ENCODE peak calls at places on chromosomes 4 and X, in four cellular contexts. One of them, this sample, is unnamed.

GRCh38 chr4:10097906-10098769 is 18.5 kb downstream of the WDR1 start:
- DNase-seq in T-helper 1 cell: no peak
- DNase-seq in NCI-H1105: no peak
- DNase-seq in stimulated activated CD8-positive, alpha-beta memory T cell treated with anti-CD3 and anti-CD28 coated beads, Interleukin-7, amount 100 ng/mL, for 1 hour: no peak
- DNase-seq in this sample: no peak

GRCh38 chr4:111506706-111507105 is 638.5 kb upstream of the FAM241A start:
- DNase-seq in T-helper 1 cell: no peak
- DNase-seq in NCI-H1105: no peak
- DNase-seq in stimulated activated CD8-positive, alpha-beta memory T cell treated with anti-CD3 and anti-CD28 coated beads, Interleukin-7, amount 100 ng/mL, for 1 hour: no peak
- DNase-seq in this sample: no peak

GRCh38 chr4:24476209-24476781 is 108.1 kb downstream of the DHX15 start:
- DNase-seq in T-helper 1 cell: no peak
- DNase-seq in NCI-H1105: no peak
- DNase-seq in stimulated activated CD8-positive, alpha-beta memory T cell treated with anti-CD3 and anti-CD28 coated beads, Interleukin-7, amount 100 ng/mL, for 1 hour: no peak
- DNase-seq in this sample: no peak

GRCh38 chr4:5051210-5051691 is at the start of gene STK32B:
- DNase-seq in T-helper 1 cell: no peak
- DNase-seq in NCI-H1105: no peak
- DNase-seq in stimulated activated CD8-positive, alpha-beta memory T cell treated with anti-CD3 and anti-CD28 coated beads, Interleukin-7, amount 100 ng/mL, for 1 hour: no peak
- DNase-seq in this sample: no peak

GRCh38 chr4:3849140-3849539 is 83.0 kb downstream of the ADRA2C start:
- DNase-seq in T-helper 1 cell: no peak
- DNase-seq in NCI-H1105: no peak
- DNase-seq in stimulated activated CD8-positive, alpha-beta memory T cell treated with anti-CD3 and anti-CD28 coated beads, Interleukin-7, amount 100 ng/mL, for 1 hour: no peak
- DNase-seq in this sample: no peak

GRCh38 chr4:112031712-112032328 is 113.4 kb upstream of the FAM241A start:
- DNase-seq in T-helper 1 cell: no peak
- DNase-seq in NCI-H1105: peak
- DNase-seq in stimulated activated CD8-positive, alpha-beta memory T cell treated with anti-CD3 and anti-CD28 coated beads, Interleukin-7, amount 100 ng/mL, for 1 hour: no peak
- DNase-seq in this sample: no peak

GRCh38 chr4:48602763-48603162 is 112.7 kb downstream of the ZAR1 start:
- DNase-seq in T-helper 1 cell: no peak
- DNase-seq in NCI-H1105: no peak
- DNase-seq in stimulated activated CD8-positive, alpha-beta memory T cell treated with anti-CD3 and anti-CD28 coated beads, Interleukin-7, amount 100 ng/mL, for 1 hour: no peak
- DNase-seq in this sample: no peak

GRCh38 chrX:154595559-154595958 is 10.6 kb downstream of the CTAG1A start:
- DNase-seq in T-helper 1 cell: no peak
- DNase-seq in NCI-H1105: no peak
- DNase-seq in stimulated activated CD8-positive, alpha-beta memory T cell treated with anti-CD3 and anti-CD28 coated beads, Interleukin-7, amount 100 ng/mL, for 1 hour: no peak
- DNase-seq in this sample: no peak

GRCh38 chr4:108171541-108172230 is 3.0 kb upstream of the LEF1 start:
- DNase-seq in T-helper 1 cell: peak
- DNase-seq in NCI-H1105: no peak
- DNase-seq in stimulated activated CD8-positive, alpha-beta memory T cell treated with anti-CD3 and anti-CD28 coated beads, Interleukin-7, amount 100 ng/mL, for 1 hour: no peak
- DNase-seq in this sample: peak

GRCh38 chr4:6183740-6184139 is 16.6 kb downstream of the JAKMIP1 start:
- DNase-seq in T-helper 1 cell: no peak
- DNase-seq in NCI-H1105: no peak
- DNase-seq in stimulated activated CD8-positive, alpha-beta memory T cell treated with anti-CD3 and anti-CD28 coated beads, Interleukin-7, amount 100 ng/mL, for 1 hour: no peak
- DNase-seq in this sample: no peak

GRCh38 chr4:25424539-25425228 is 47.6 kb downstream of the ANAPC4 start:
- DNase-seq in T-helper 1 cell: no peak
- DNase-seq in NCI-H1105: no peak
- DNase-seq in stimulated activated CD8-positive, alpha-beta memory T cell treated with anti-CD3 and anti-CD28 coated beads, Interleukin-7, amount 100 ng/mL, for 1 hour: no peak
- DNase-seq in this sample: no peak

GRCh38 chr4:78806943-78807458 is 30.9 kb downstream of the BMP2K start:
- DNase-seq in T-helper 1 cell: no peak
- DNase-seq in NCI-H1105: no peak
- DNase-seq in stimulated activated CD8-positive, alpha-beta memory T cell treated with anti-CD3 and anti-CD28 coated beads, Interleukin-7, amount 100 ng/mL, for 1 hour: no peak
- DNase-seq in this sample: no peak

GRCh38 chr4:112150920-112151319 is 5.7 kb downstream of the FAM241A start:
- DNase-seq in T-helper 1 cell: no peak
- DNase-seq in NCI-H1105: no peak
- DNase-seq in stimulated activated CD8-positive, alpha-beta memory T cell treated with anti-CD3 and anti-CD28 coated beads, Interleukin-7, amount 100 ng/mL, for 1 hour: no peak
- DNase-seq in this sample: no peak

GRCh38 chrX:133402042-133402453 is 13.2 kb downstream of the GPC4 start:
- DNase-seq in T-helper 1 cell: no peak
- DNase-seq in NCI-H1105: no peak
- DNase-seq in stimulated activated CD8-positive, alpha-beta memory T cell treated with anti-CD3 and anti-CD28 coated beads, Interleukin-7, amount 100 ng/mL, for 1 hour: no peak
- DNase-seq in this sample: no peak

GRCh38 chr4:24382381-24382780 is 202.0 kb downstream of the DHX15 start:
- DNase-seq in T-helper 1 cell: no peak
- DNase-seq in NCI-H1105: no peak
- DNase-seq in stimulated activated CD8-positive, alpha-beta memory T cell treated with anti-CD3 and anti-CD28 coated beads, Interleukin-7, amount 100 ng/mL, for 1 hour: no peak
- DNase-seq in this sample: no peak

GRCh38 chr4:151166662-151167061 is 67.2 kb downstream of the RPS3A start:
- DNase-seq in T-helper 1 cell: no peak
- DNase-seq in NCI-H1105: no peak
- DNase-seq in stimulated activated CD8-positive, alpha-beta memory T cell treated with anti-CD3 and anti-CD28 coated beads, Interleukin-7, amount 100 ng/mL, for 1 hour: no peak
- DNase-seq in this sample: no peak

GRCh38 chr4:112888617-112889016 is 160.8 kb upstream of the ANK2 start:
- DNase-seq in T-helper 1 cell: no peak
- DNase-seq in NCI-H1105: no peak
- DNase-seq in stimulated activated CD8-positive, alpha-beta memory T cell treated with anti-CD3 and anti-CD28 coated beads, Interleukin-7, amount 100 ng/mL, for 1 hour: no peak
- DNase-seq in this sample: no peak

GRCh38 chr4:22496165-22496813 is 19.6 kb downstream of the ADGRA3 start:
- DNase-seq in T-helper 1 cell: no peak
- DNase-seq in NCI-H1105: no peak
- DNase-seq in stimulated activated CD8-positive, alpha-beta memory T cell treated with anti-CD3 and anti-CD28 coated beads, Interleukin-7, amount 100 ng/mL, for 1 hour: no peak
- DNase-seq in this sample: no peak

GRCh38 chrX:30906726-30907125 is 17.7 kb upstream of the TAB3 start:
- DNase-seq in T-helper 1 cell: no peak
- DNase-seq in NCI-H1105: no peak
- DNase-seq in stimulated activated CD8-positive, alpha-beta memory T cell treated with anti-CD3 and anti-CD28 coated beads, Interleukin-7, amount 100 ng/mL, for 1 hour: no peak
- DNase-seq in this sample: no peak

GRCh38 chr4:145639281-145639680 is 20.1 kb downstream of the MMAA start:
- DNase-seq in T-helper 1 cell: no peak
- DNase-seq in NCI-H1105: no peak
- DNase-seq in stimulated activated CD8-positive, alpha-beta memory T cell treated with anti-CD3 and anti-CD28 coated beads, Interleukin-7, amount 100 ng/mL, for 1 hour: no peak
- DNase-seq in this sample: no peak

GRCh38 chrX:8144925-8145324 is 26.1 kb downstream of the VCX2 start:
- DNase-seq in T-helper 1 cell: no peak
- DNase-seq in NCI-H1105: no peak
- DNase-seq in stimulated activated CD8-positive, alpha-beta memory T cell treated with anti-CD3 and anti-CD28 coated beads, Interleukin-7, amount 100 ng/mL, for 1 hour: no peak
- DNase-seq in this sample: no peak

GRCh38 chr4:185470503-185471195 is 884 bp downstream of the CCDC110 start:
- DNase-seq in T-helper 1 cell: peak
- DNase-seq in NCI-H1105: peak
- DNase-seq in stimulated activated CD8-positive, alpha-beta memory T cell treated with anti-CD3 and anti-CD28 coated beads, Interleukin-7, amount 100 ng/mL, for 1 hour: no peak
- DNase-seq in this sample: peak

GRCh38 chr4:78057135-78057599 is at the start of gene FRAS1:
- DNase-seq in T-helper 1 cell: no peak
- DNase-seq in NCI-H1105: peak
- DNase-seq in stimulated activated CD8-positive, alpha-beta memory T cell treated with anti-CD3 and anti-CD28 coated beads, Interleukin-7, amount 100 ng/mL, for 1 hour: no peak
- DNase-seq in this sample: peak

GRCh38 chr4:150280081-150280950 is 202.1 kb downstream of the DCLK2 start:
- DNase-seq in T-helper 1 cell: no peak
- DNase-seq in NCI-H1105: no peak
- DNase-seq in stimulated activated CD8-positive, alpha-beta memory T cell treated with anti-CD3 and anti-CD28 coated beads, Interleukin-7, amount 100 ng/mL, for 1 hour: no peak
- DNase-seq in this sample: no peak

GRCh38 chr4:40990202-40990898 is 224.0 kb downstream of the APBB2 start:
- DNase-seq in T-helper 1 cell: no peak
- DNase-seq in NCI-H1105: no peak
- DNase-seq in stimulated activated CD8-positive, alpha-beta memory T cell treated with anti-CD3 and anti-CD28 coated beads, Interleukin-7, amount 100 ng/mL, for 1 hour: no peak
- DNase-seq in this sample: no peak

GRCh38 chr4:174983128-174983750 is 65.1 kb downstream of the ADAM29 start:
- DNase-seq in T-helper 1 cell: no peak
- DNase-seq in NCI-H1105: no peak
- DNase-seq in stimulated activated CD8-positive, alpha-beta memory T cell treated with anti-CD3 and anti-CD28 coated beads, Interleukin-7, amount 100 ng/mL, for 1 hour: no peak
- DNase-seq in this sample: no peak

GRCh38 chrX:81336455-81337144 is 134.7 kb downstream of the SH3BGRL start:
- DNase-seq in T-helper 1 cell: no peak
- DNase-seq in NCI-H1105: no peak
- DNase-seq in stimulated activated CD8-positive, alpha-beta memory T cell treated with anti-CD3 and anti-CD28 coated beads, Interleukin-7, amount 100 ng/mL, for 1 hour: no peak
- DNase-seq in this sample: no peak

GRCh38 chr4:55356991-55357461 is 11.0 kb downstream of the SRD5A3 start:
- DNase-seq in T-helper 1 cell: no peak
- DNase-seq in NCI-H1105: no peak
- DNase-seq in stimulated activated CD8-positive, alpha-beta memory T cell treated with anti-CD3 and anti-CD28 coated beads, Interleukin-7, amount 100 ng/mL, for 1 hour: no peak
- DNase-seq in this sample: no peak

GRCh38 chr4:33226133-33226532 is 2506.0 kb downstream of the PCDH7 start:
- DNase-seq in T-helper 1 cell: no peak
- DNase-seq in NCI-H1105: no peak
- DNase-seq in stimulated activated CD8-positive, alpha-beta memory T cell treated with anti-CD3 and anti-CD28 coated beads, Interleukin-7, amount 100 ng/mL, for 1 hour: no peak
- DNase-seq in this sample: no peak

GRCh38 chrX:144790148-144790547 is 457.2 kb upstream of the SPANXN1 start:
- DNase-seq in T-helper 1 cell: no peak
- DNase-seq in NCI-H1105: no peak
- DNase-seq in stimulated activated CD8-positive, alpha-beta memory T cell treated with anti-CD3 and anti-CD28 coated beads, Interleukin-7, amount 100 ng/mL, for 1 hour: no peak
- DNase-seq in this sample: no peak

This sample was measured in effector CD8-positive, alpha-beta T cell.